ENCODE peak calls at places on chromosomes 16 and 17, in five cellular contexts. K is K562, P is HepG2, G is H1, Y is HCT116. L is an unnamed sample.

GRCh38 chr17:80817861-80818260 is 173.8 kb upstream of the CHMP6 start:
- DNase-seq in K (no peak), P (no peak), G (no peak), Y (no peak), L (no peak)

GRCh38 chr16:55836158-55836611 is 3.3 kb upstream of the CES1 start:
- DNase-seq in G (no peak), K (no peak), P (peak), Y (no peak), L (no peak)

GRCh38 chr17:45123930-45124796 is 8.2 kb downstream of the PLCD3 start:
- DNase-seq in Y (peak), K (peak), G (no peak), P (peak), L (no peak)

GRCh38 chr17:4162775-4163498 is 19.9 kb downstream of the CYB5D2 start:
- DNase-seq in Y (no peak), P (no peak), K (no peak), G (no peak), L (no peak)

GRCh38 chr17:77957869-77958715 is at the start of gene TNRC6C:
- DNase-seq in G (peak), K (peak), P (peak), Y (peak), L (peak)

GRCh38 chr16:57109500-57110105 is 17.2 kb downstream of the CPNE2 start:
- DNase-seq in G (no peak), Y (no peak), K (no peak), P (no peak), L (no peak)

GRCh38 chr16:1818204-1818872 is 8.3 kb downstream of the HAGH start:
- DNase-seq in P (no peak), G (no peak), Y (no peak), K (no peak), L (no peak)

GRCh38 chr17:40806131-40806530 is 6.4 kb upstream of the KRT28 start:
- DNase-seq in G (no peak), Y (no peak), K (no peak), P (no peak), L (no peak)

GRCh38 chr16:12300946-12301500 is 324.5 kb downstream of the SNX29 start:
- DNase-seq in K (no peak), G (no peak), Y (no peak), P (no peak), L (no peak)

GRCh38 chr16:24978370-24978914 is 36.7 kb downstream of the ARHGAP17 start:
- DNase-seq in G (no peak), P (no peak), K (no peak), Y (no peak), L (peak)

GRCh38 chr17:43723697-43724359 is 34.8 kb downstream of the SOST start:
- DNase-seq in Y (peak), P (peak), G (no peak), K (no peak), L (no peak)

GRCh38 chr16:2734844-2735243 is 14.8 kb upstream of the PRSS27 start:
- DNase-seq in Y (no peak), P (no peak), K (no peak), G (no peak), L (no peak)

GRCh38 chr17:33302394-33302793 is 9.3 kb upstream of the ASIC2 start:
- DNase-seq in G (no peak), P (no peak), Y (no peak), K (no peak), L (no peak)

GRCh38 chr16:71626018-71626857 is at the start of gene MARVELD3:
- DNase-seq in Y (peak), K (peak), P (peak), G (peak), L (no peak)

GRCh38 chr17:34406196-34406595 is 43.2 kb upstream of the CCL1 start:
- DNase-seq in P (no peak), G (no peak), K (no peak), Y (no peak), L (no peak)

GRCh38 chr17:39364236-39365025 is 37.0 kb downstream of the FBXL20 start:
- DNase-seq in G (no peak), P (no peak), K (peak), Y (no peak), L (no peak)

GRCh38 chr17:44693609-44694008 is 4.0 kb upstream of the CCDC43 start:
- DNase-seq in G (no peak), P (no peak), K (no peak), Y (no peak), L (no peak)

GRCh38 chr17:72591500-72592241 is 470.9 kb downstream of the SOX9 start:
- DNase-seq in Y (no peak), K (no peak), P (peak), G (no peak), L (no peak)

GRCh38 chr17:82003411-82004381 is 19.0 kb downstream of the CENPX start:
- DNase-seq in K (no peak), G (no peak), Y (peak), P (peak), L (no peak)

GRCh38 chr16:85401917-85402766 is 211.0 kb upstream of the GSE1 start:
- DNase-seq in K (no peak), G (no peak), Y (no peak), P (no peak), L (no peak)

GRCh38 chr17:57603541-57603940 is 141.6 kb downstream of the CCDC182 start:
- DNase-seq in Y (no peak), P (no peak), K (no peak), G (no peak), L (no peak)
- TF ChIP-seq ATF3 in Y (no peak), P (no peak), K (no peak), G (no peak), L (no peak)

GRCh38 chr16:68533937-68534336 is 5.2 kb upstream of the ZFP90 start:
- DNase-seq in G (no peak), K (no peak), Y (no peak), P (no peak), L (no peak)

GRCh38 chr16:68538880-68539701 is at the start of gene ZFP90:
- DNase-seq in K (peak), Y (peak), G (peak), P (peak), L (peak)

DNA sequence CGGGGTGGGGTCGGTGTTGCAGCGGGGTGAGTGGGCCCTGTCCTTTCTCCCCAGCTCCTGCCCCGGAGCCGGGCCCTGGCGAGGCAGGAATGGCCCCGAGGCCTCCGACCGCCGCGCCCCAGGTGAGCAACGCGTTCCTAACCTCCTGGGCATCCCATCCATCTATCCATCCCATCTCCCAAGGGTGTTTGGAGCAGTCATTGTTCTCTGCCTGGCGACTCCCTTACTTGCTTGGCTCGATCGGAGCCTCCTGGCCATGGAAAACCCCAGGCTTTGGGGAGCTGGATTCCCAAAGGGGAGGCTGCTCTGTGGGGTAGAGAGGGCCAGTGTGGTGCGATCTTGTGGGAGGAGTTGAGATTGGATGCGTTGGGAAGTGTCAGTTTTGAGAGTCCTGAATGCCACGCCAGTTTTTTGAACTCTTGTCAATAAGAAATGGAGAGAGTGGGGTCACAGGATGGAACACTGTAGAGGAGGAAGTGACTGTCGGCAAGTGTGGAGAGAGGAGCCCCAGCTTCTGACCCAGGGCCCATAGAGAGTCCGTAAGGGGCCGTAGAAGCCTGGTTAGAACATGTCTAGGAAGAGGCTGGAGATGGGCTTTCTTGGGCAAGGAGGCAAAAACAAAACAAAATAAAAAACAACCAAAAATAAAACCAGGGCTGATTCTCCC is 746 bp downstream of the ZFP90 start:
- DNase-seq in Y (no peak), K (no peak), G (no peak), P (no peak), L (no peak)
- TF ChIP-seq ZNF274 in Y (no peak), K (no peak), G (no peak), P (no peak), L (no peak)

GRCh38 chr17:12398636-12399035 is 267.1 kb upstream of the MYOCD start:
- DNase-seq in P (no peak), G (no peak), K (no peak), Y (no peak), L (no peak)

GRCh38 chr17:12391468-12391867 is 274.2 kb upstream of the MYOCD start:
- DNase-seq in P (no peak), Y (no peak), G (no peak), K (no peak), L (no peak)

DNA sequence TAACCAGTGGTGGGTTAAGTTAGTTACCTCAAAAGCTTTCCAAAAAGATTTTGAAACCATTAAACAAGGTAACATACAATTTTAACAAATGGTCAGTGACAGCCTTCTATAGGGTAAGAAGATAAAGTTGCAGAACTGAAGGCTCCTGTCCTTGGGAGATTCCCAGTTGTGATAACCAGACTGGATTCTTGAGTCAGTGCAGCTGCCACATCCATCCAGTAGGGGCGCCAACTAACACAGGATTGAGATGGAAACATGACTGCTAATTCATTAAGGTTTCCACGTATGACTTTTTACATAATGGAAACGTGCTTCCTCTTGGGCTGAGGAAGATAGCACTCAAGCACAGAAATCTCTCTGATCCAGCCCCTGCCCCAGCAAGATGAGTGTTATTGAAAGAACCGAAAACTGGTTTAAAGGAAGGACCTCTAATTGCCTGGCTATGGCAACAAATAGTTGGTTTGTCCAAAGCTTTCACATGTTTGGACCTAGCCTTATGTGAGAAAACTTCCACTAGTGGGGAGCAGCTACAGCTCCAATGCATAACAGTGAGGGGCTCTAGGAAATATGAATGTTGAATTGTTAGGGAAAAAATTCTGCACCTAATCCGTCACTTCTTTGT is 269.8 kb upstream of the MYOCD start:
- DNase-seq in P (peak), Y (peak), G (no peak), K (peak), L (no peak)
- TF ChIP-seq ATF3 in P (no peak), Y (no peak), G (no peak), K (no peak), L (no peak)

GRCh38 chr17:56902350-56902749 is 11.5 kb downstream of the TRIM25 start:
- DNase-seq in Y (no peak), K (no peak), G (no peak), P (no peak), L (no peak)
- TF ChIP-seq ZNF274 in Y (no peak), K (no peak), G (no peak), P (no peak), L (no peak)

GRCh38 chr17:7460850-7461660 is 16.2 kb downstream of the CHRNB1 start:
- DNase-seq in P (no peak), K (no peak), G (no peak), Y (no peak), L (no peak)
- TF ChIP-seq ATF3 in P (no peak), K (no peak), G (no peak), Y (no peak), L (no peak)

GRCh38 chr16:10103096-10103495 is 79.1 kb downstream of the GRIN2A start:
- DNase-seq in K (no peak), P (no peak), G (no peak), Y (no peak), L (no peak)
- TF ChIP-seq ZNF274 in K (no peak), P (no peak), G (no peak), Y (no peak), L (no peak)

DNA sequence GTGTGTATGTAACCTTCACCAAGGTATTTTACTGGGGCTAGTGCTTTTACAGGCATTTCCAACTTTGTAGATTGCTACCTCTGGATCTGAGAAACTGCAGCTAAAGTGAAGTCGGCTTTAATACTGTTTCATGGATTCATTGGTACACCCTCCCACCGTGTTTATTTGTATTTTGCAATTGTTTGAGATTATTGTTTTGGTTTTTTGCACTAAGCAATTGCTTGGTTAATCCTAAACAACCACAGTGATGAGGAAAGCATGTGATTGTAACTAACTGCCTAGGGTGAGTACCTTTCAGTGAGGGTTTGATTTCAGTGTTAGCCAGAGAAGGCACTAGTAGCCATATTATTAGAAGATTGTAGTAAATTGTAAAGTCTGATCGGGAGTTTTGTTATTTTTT is 3.3 kb downstream of the LUC7L3 start:
- DNase-seq in G (no peak), K (no peak), Y (no peak), P (no peak), L (no peak)
- TF ChIP-seq ATF3 in G (no peak), K (no peak), Y (no peak), P (no peak), L (no peak)